ENCODE peak calls at places on chromosomes 16 and 17, in ten cellular contexts. P, V, Y, B, R, F, G, O, W and A are unnamed samples.

GRCh38 chr17:17718251-17718650 is 37.0 kb downstream of the RAI1 start:
- DNase-seq in V (no peak), G (no peak), R (no peak), Y (no peak), F (no peak), B (no peak), P (no peak), W (no peak), O (no peak), A (no peak)

GRCh38 chr17:66533572-66533971 is 231.2 kb downstream of the PRKCA start:
- DNase-seq in F (peak; percentile 7), R (no peak), V (no peak), B (no peak), W (peak; percentile 84), P (no peak), O (no peak), Y (peak; percentile 53), G (no peak), A (no peak)

GRCh38 chr17:83079766-83080616 is 582 bp downstream of the METRNL start:
- DNase-seq in O (no peak), P (no peak), F (peak; percentile 37), W (peak; percentile 66), V (no peak), G (no peak), Y (no peak), R (no peak), B (no peak), A (no peak)

GRCh38 chr16:27177031-27177774 is 26.1 kb upstream of the KDM8 start:
- DNase-seq in B (peak; percentile 82), G (no peak), P (no peak), W (no peak), F (no peak), Y (peak; percentile 76), O (no peak), V (no peak), R (no peak), A (no peak)

GRCh38 chr17:76997981-76998531 is 129.9 kb downstream of the MGAT5B start:
- DNase-seq in O (no peak), Y (no peak), V (no peak), B (no peak), R (no peak), F (no peak), G (no peak), W (no peak), P (no peak), A (no peak)

GRCh38 chr16:54325616-54326265 is 39.2 kb upstream of the IRX3 start:
- DNase-seq in W (no peak), B (no peak), R (no peak), P (no peak), V (no peak), O (no peak), G (no peak), Y (no peak), F (no peak), A (no peak)

GRCh38 chr17:74512624-74513084 is 18.6 kb downstream of the CD300LB start:
- DNase-seq in Y (peak; percentile 6), B (peak; percentile 1), F (no peak), G (no peak), W (no peak), V (no peak), R (no peak), O (no peak), P (no peak), A (no peak)

GRCh38 chr17:3003401-3004149 is 59.8 kb downstream of the OR1D5 start:
- DNase-seq in F (no peak), V (peak; percentile 60), Y (no peak), R (peak; percentile 44), B (no peak), O (peak; percentile 52), P (peak; percentile 73), G (no peak), W (no peak), A (peak; percentile 65)

GRCh38 chr16:705748-706188 is at the start of gene FBXL16:
- DNase-seq in R (no peak), V (no peak), B (no peak), G (no peak), Y (no peak), W (peak; percentile 58), O (no peak), P (no peak), F (no peak), A (no peak)

GRCh38 chr17:42618442-42619150 is 9.1 kb downstream of the TUBG1 start:
- DNase-seq in Y (no peak), G (no peak), V (peak; percentile 82), F (peak; percentile 12), W (peak; percentile 70), O (no peak), R (no peak), B (peak; percentile 21), P (peak; percentile 52), A (peak; percentile 52)

GRCh38 chr17:82007495-82008257 is 15.0 kb downstream of the CENPX start:
- DNase-seq in V (no peak), R (no peak), G (no peak), W (no peak), Y (no peak), F (no peak), P (no peak), O (no peak), B (no peak), A (no peak)

GRCh38 chr17:8255499-8255898 is 6.4 kb downstream of the PFAS start:
- DNase-seq in F (no peak), R (no peak), V (no peak), G (no peak), Y (no peak), B (no peak), O (no peak), W (no peak), P (no peak), A (no peak)
- TF ChIP-seq CTCF in F (no peak), R (no peak), V (no peak), G (no peak), Y (peak; percentile 12), B (peak; percentile 29), O (no peak), W (no peak), P (no peak), A (no peak)

GRCh38 chr17:73325527-73325842 is 13.7 kb upstream of the CDC42EP4 start:
- DNase-seq in P (no peak), V (peak; percentile 43), Y (peak; percentile 90), W (no peak), G (no peak), O (no peak), F (no peak), B (peak; percentile 66), R (peak; percentile 65), A (no peak)
- TF ChIP-seq CTCF in P (no peak), V (peak; percentile 13), Y (peak; percentile 40), W (no peak), G (no peak), O (no peak), F (no peak), B (no peak), R (no peak), A (no peak)

GRCh38 chr16:29805232-29806095 is 865 bp upstream of the MAZ start:
- DNase-seq in R (peak; percentile 97), W (peak; percentile 98), B (peak; percentile 97), G (peak; percentile 91), V (peak; percentile 99), O (peak; percentile 97), P (peak; percentile 99), Y (peak; percentile 97), F (peak; percentile 98), A (peak; percentile 99)
- TF ChIP-seq CTCF in R (peak; percentile 18), W (peak; percentile 20), B (peak; percentile 20), G (no peak), V (no peak), O (peak; percentile 39), P (no peak), Y (no peak), F (no peak), A (no peak)

DNA sequence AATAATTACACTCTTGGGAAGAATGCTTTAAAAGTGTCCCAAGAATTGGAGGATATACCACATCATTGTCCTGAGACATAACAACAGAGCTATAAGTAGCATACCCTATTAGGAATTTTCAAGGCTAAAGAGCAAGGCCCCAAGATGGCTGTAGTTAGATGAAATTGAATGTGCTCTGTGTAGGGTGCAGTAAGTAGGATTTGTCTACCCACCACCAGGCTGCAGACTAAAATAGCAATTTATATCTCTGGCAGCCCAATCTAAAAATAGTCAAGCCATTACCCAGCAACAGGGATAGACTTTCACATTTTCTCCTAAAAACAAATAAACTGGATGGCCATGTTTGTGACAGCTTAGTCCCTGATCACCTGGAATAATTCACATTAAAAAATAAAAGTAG is 5.6 kb downstream of the MMD start:
- DNase-seq in P (no peak), W (no peak), G (no peak), Y (no peak), O (no peak), F (no peak), R (no peak), V (no peak), B (no peak), A (no peak)
- TF ChIP-seq CTCF in P (no peak), W (no peak), G (no peak), Y (no peak), O (no peak), F (no peak), R (peak; percentile 33), V (peak; percentile 14), B (no peak), A (no peak)

DNA sequence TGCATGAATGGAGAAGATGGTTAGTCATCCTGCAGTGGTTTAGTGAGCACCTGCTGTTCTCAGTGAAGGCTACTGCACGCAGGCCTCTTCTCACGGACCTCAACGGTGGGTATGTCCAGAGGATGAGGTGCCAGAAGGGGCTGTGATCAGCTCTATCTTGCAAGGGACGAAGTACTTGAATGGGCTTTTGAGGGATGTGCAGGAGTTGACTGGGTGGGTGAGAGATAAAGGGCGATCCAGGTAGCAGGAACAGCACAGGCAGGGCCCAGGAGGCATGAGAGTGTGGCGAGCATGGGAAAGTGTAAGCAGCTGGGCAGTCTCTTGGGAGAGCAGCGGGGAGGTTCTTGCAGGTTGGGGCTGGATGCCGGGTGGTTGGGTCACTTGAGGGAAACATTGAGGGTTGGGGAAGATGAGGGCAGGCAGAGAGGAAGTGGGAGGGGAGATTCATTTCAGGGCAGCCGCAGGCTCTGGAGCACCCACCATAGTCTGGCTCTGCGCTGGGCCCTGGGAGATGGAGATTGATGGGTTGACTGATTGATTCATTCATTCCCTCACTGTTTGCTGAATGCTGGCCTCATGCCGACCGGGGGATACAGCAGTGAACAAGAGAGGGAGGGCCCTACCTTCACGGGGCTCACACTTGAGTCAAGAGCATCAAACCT is 115.1 kb upstream of the CIBAR2 start:
- DNase-seq in V (no peak), F (no peak), W (no peak), G (no peak), P (no peak), B (no peak), Y (no peak), O (no peak), R (no peak), A (no peak)
- TF ChIP-seq CTCF in V (no peak), F (no peak), W (no peak), G (no peak), P (no peak), B (no peak), Y (no peak), O (no peak), R (no peak), A (no peak)